ENCODE peak calls at places on chromosome 20, in ten cellular contexts. Y is Panc1; Z is breast epithelium; I is GM06990; W is CD8-positive, alpha-beta T cell; U is ascending aorta; K is endothelial cell of umbilical vein; P is cardiac fibroblast; B is coronary artery; A is right atrium auricular region. G is an unnamed sample.

GRCh38 chr20:31712112-31712553 is 10.5 kb downstream of the BCL2L1 start:
- DNase-seq in Y (no peak), Z (no peak), I (no peak), W (no peak), U (no peak), K (no peak), P (peak; percentile 66), B (no peak), A (peak; percentile 84), G (no peak)

GRCh38 chr20:35104685-35105295 is 12.2 kb upstream of the TRPC4AP start:
- DNase-seq in Y (no peak), Z (no peak), I (no peak), W (no peak), U (no peak), K (no peak), P (peak; percentile 56), B (no peak), A (no peak), G (no peak)

GRCh38 chr20:42110301-42110700 is 492.1 kb upstream of the CHD6 start:
- DNase-seq in Y (no peak), Z (no peak), I (no peak), W (no peak), U (no peak), K (no peak), P (no peak), B (no peak), A (no peak), G (no peak)

GRCh38 chr20:32572271-32572968 is 12.7 kb downstream of the NOL4L start:
- DNase-seq in Y (no peak), Z (no peak), I (no peak), W (no peak), U (no peak), K (no peak), P (no peak), B (no peak), A (no peak), G (no peak)

GRCh38 chr20:60262967-60263603 is 304.9 kb downstream of the CDH26 start:
- DNase-seq in Y (peak; percentile 22), Z (no peak), I (no peak), W (peak; percentile 43), U (no peak), K (no peak), P (peak; percentile 19), B (no peak), A (no peak), G (peak; percentile 5)

GRCh38 chr20:33664762-33665144 is 2.0 kb upstream of the ACTL10 start:
- DNase-seq in Y (no peak), Z (no peak), I (no peak), W (no peak), U (no peak), K (no peak), P (no peak), B (no peak), A (no peak), G (no peak)

GRCh38 chr20:10553326-10553984 is 118.3 kb downstream of the SLX4IP start:
- DNase-seq in Y (no peak), Z (peak; percentile 69), I (no peak), W (no peak), U (no peak), K (peak; percentile 84), P (peak; percentile 90), B (no peak), A (peak; percentile 75), G (peak; percentile 71)

GRCh38 chr20:4267242-4267641 is 251.9 kb upstream of the RNF24 start:
- DNase-seq in Y (no peak), Z (no peak), I (no peak), W (no peak), U (no peak), K (no peak), P (no peak), B (no peak), A (no peak), G (no peak)

GRCh38 chr20:370151-370600 is 10.4 kb upstream of the TRIB3 start:
- DNase-seq in Y (no peak), Z (no peak), I (no peak), W (no peak), U (no peak), K (peak; percentile 26), P (no peak), B (no peak), A (no peak), G (no peak)

DNA sequence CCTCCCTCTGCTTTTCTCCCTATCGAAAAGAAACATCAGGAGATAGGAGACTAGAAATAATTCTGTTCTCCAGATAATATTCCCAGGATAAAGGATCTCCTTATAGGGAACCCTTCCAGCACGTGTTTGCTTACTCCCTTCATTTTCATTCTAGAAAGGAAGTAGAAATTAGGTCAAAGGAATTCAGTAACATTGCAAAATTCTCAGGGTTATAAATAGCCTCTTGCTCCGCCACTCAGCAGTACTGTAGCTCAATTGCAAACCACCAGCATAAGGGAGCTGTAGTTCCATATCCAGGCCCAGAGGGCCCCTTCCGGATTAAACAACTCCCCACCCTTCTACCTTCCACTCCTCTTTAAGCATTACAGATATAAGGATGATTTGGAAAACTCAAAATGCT is 6.2 kb downstream of the ELMO2 start:
- DNase-seq in Y (no peak), Z (no peak), I (no peak), W (no peak), U (no peak), K (peak; percentile 40), P (peak; percentile 81), B (no peak), A (no peak), G (no peak)
- H3K4me3 ChIP-seq in Y (no peak overlapping the region), Z (no peak overlapping the region), I (no peak overlapping the region), W (peak overlapping the region; percentile 2), U (peak overlapping the region; percentile 20), K (no peak overlapping the region), P (no peak overlapping the region), B (peak overlapping the region; percentile 49), A (peak overlapping the region; percentile 12), G (no peak overlapping the region)

DNA sequence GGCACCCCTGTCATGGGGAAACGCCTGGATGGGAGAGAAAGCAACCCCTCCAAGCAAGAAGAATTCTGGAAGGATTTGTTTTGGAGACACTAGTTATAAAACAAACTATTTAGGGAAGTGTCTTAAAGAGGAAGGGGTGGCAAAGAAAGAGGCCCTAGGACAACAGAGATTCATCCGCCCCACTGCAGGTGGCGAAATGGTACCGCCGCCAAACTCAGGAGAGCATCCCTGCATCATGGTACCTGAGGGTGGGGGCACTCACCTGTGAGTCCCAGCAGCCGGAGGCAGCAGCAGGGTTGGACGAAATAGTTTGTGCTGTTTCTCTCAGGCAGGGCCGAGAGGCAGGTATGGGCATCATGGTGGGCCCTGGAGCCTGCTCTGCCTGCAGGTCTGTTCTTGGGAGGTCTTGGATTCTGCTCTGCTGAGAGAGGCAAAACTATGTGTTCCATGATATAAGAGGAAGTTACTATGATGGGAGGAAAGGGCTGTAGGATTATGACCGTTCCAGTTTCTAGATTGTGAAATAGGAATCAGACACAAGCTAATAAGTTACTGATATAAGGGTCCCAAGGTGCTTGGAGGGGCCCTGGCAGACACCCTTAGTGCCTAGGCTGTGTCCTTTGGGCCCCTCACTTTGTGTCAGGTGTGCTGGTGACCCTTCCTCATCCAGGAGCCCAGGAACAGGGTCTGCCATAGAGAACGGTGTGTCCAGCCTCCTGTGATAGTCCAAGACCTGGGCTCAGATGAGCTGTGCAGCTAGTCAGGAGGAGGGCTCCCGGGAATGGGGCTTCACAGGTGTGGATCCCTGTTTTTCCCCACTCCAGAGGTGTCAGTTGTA is 20.4 kb downstream of the SIRPD start:
- DNase-seq in Y (no peak), Z (no peak), I (peak; percentile 20), W (no peak), U (no peak), K (no peak), P (no peak), B (no peak), A (no peak), G (no peak)
- TF ChIP-seq CTCF in Y (no peak), Z (no peak), I (no peak), W (no peak), U (no peak), K (no peak), P (no peak), B (no peak), A (no peak), G (no peak)

GRCh38 chr20:59006864-59007757 is at the start of gene CTSZ:
- DNase-seq in Y (no peak), Z (peak; percentile 67), I (peak; percentile 78), W (peak; percentile 35), U (no peak), K (peak; percentile 34), P (peak; percentile 34), B (no peak), A (no peak), G (peak; percentile 80)

GRCh38 chr20:59008715-59009336 is 1.8 kb upstream of the CTSZ start:
- DNase-seq in Y (no peak), Z (peak; percentile 24), I (no peak), W (no peak), U (no peak), K (no peak), P (no peak), B (no peak), A (no peak), G (no peak)

GRCh38 chr20:59005523-59006166 is 1.4 kb downstream of the CTSZ start:
- DNase-seq in Y (no peak), Z (no peak), I (no peak), W (no peak), U (no peak), K (no peak), P (no peak), B (peak; percentile 69), A (no peak), G (no peak)

GRCh38 chr20:59006167-59006863 is 739 bp downstream of the CTSZ start:
- DNase-seq in Y (no peak), Z (peak; percentile 55), I (peak; percentile 59), W (no peak), U (no peak), K (peak; percentile 34), P (no peak), B (no peak), A (no peak), G (peak; percentile 48)

DNA sequence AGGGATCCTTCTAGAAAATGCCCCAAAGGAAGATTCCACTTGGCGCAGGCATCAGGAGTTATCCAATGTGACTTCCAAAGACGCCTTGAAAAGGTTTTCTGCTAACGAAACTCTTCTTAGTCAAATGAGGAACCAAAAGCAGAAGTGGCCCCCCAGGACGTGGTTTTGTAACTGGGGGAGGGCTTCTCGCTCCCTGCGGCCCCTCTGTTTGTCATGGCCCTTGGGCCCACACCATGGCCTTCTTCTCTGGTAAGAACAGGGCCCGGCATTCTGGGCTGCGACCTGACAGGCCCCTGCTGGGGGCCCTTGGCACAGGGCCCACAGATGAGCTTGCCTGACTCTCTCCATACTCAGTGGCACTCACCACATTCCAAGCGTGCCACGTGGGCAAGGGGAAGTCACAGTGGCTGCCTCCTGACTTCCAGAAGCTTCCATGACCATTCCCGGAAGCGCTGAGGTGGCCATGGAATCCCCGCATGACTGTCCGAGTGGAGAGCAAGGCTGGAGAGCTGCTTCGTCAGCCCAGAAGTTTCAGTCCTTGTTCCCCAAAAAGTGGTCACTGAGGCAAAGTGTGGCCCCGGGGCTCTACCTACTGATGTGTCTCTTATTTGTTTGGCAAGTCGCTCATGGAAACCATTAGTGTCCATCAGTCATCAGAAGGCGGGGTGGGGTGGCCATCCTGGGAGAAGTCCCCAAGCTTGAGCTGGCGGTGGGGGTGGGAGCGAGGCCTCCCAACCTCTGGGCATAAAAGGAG is 881 bp upstream of the CTSZ start:
- DNase-seq in Y (no peak), Z (peak; percentile 42), I (peak; percentile 88), W (no peak), U (no peak), K (no peak), P (no peak), B (no peak), A (no peak), G (peak; percentile 95)
- H3K4me3 ChIP-seq in Y (peak overlapping the region; percentile 58), Z (peak overlapping the region; percentile 86), I (peak overlapping the region; percentile 76), W (no peak overlapping the region), U (peak overlapping the region; percentile 82), K (no peak overlapping the region), P (no peak overlapping the region), B (peak overlapping the region; percentile 89), A (no peak overlapping the region), G (peak overlapping the region; percentile 82)

GRCh38 chr20:51810155-51811039 is 8.1 kb upstream of the SALL4 start:
- DNase-seq in Y (no peak), Z (no peak), I (no peak), W (no peak), U (no peak), K (no peak), P (no peak), B (no peak), A (no peak), G (no peak)
- TF ChIP-seq CTCF in Y (no peak), Z (no peak), I (no peak), W (no peak), U (no peak), K (no peak), P (peak; percentile 3), B (no peak), A (no peak), G (no peak)

G was measured in GM12865.